ENCODE peak calls at places on chromosomes 1 and 21, in four cellular contexts. One of them, this sample, is unnamed.

GRCh38 chr1:23632479-23633160 is 59.0 kb upstream of the RPL11 start:
- DNase-seq in A549: no peak
- DNase-seq in NB4: no peak
- DNase-seq in K562: no peak
- DNase-seq in this sample: no peak

GRCh38 chr1:21220815-21221214 is 44.1 kb upstream of the EIF4G3 start:
- DNase-seq in A549: no peak
- DNase-seq in NB4: no peak
- DNase-seq in K562: no peak
- DNase-seq in this sample: peak

GRCh38 chr1:67831850-67832513 is 1.3 kb downstream of the GNG12 start:
- DNase-seq in A549: peak
- DNase-seq in NB4: peak
- DNase-seq in K562: peak
- DNase-seq in this sample: peak

GRCh38 chr1:5329068-5329739 is 663.0 kb downstream of the NPHP4 start:
- DNase-seq in A549: no peak
- DNase-seq in NB4: no peak
- DNase-seq in K562: no peak
- DNase-seq in this sample: no peak

GRCh38 chr1:28517649-28517999 is 11.8 kb downstream of the RCC1 start:
- DNase-seq in A549: no peak
- DNase-seq in NB4: no peak
- DNase-seq in K562: peak
- DNase-seq in this sample: no peak

GRCh38 chr1:210654176-210654786 is 325.6 kb downstream of the HHAT start:
- DNase-seq in A549: no peak
- DNase-seq in NB4: no peak
- DNase-seq in K562: no peak
- DNase-seq in this sample: no peak

GRCh38 chr1:52296345-52296744 is 69.7 kb downstream of the CC2D1B start:
- DNase-seq in A549: peak
- DNase-seq in NB4: peak
- DNase-seq in K562: peak
- DNase-seq in this sample: peak

GRCh38 chr21:46038871-46039397 is 57.4 kb downstream of the COL6A1 start:
- DNase-seq in A549: no peak
- DNase-seq in NB4: no peak
- DNase-seq in K562: peak
- DNase-seq in this sample: peak

GRCh38 chr1:151130837-151131586 is 15.4 kb downstream of the SEMA6C start:
- DNase-seq in A549: no peak
- DNase-seq in NB4: no peak
- DNase-seq in K562: no peak
- DNase-seq in this sample: peak

GRCh38 chr1:25009675-25010262 is 79.7 kb upstream of the RUNX3 start:
- DNase-seq in A549: no peak
- DNase-seq in NB4: peak
- DNase-seq in K562: no peak
- DNase-seq in this sample: no peak

GRCh38 chr1:236476019-236476418 is 47.8 kb upstream of the LGALS8 start:
- DNase-seq in A549: no peak
- DNase-seq in NB4: no peak
- DNase-seq in K562: no peak
- DNase-seq in this sample: no peak

GRCh38 chr1:40592107-40592773 is 60.8 kb downstream of the ZNF684 start:
- DNase-seq in A549: no peak
- DNase-seq in NB4: peak
- DNase-seq in K562: peak
- DNase-seq in this sample: peak

GRCh38 chr1:83118472-83118871 is 880.5 kb downstream of the TTLL7 start:
- DNase-seq in A549: no peak
- DNase-seq in NB4: no peak
- DNase-seq in K562: no peak
- DNase-seq in this sample: no peak

GRCh38 chr21:33858672-33859372 is 56.8 kb downstream of the ATP5PO start:
- DNase-seq in A549: no peak
- DNase-seq in NB4: no peak
- DNase-seq in K562: no peak
- DNase-seq in this sample: no peak

GRCh38 chr21:33861125-33861524 is 54.5 kb downstream of the ATP5PO start:
- DNase-seq in A549: no peak
- DNase-seq in NB4: no peak
- DNase-seq in K562: no peak
- DNase-seq in this sample: no peak

GRCh38 chr21:33859373-33860102 is 56.1 kb downstream of the ATP5PO start:
- DNase-seq in A549: no peak
- DNase-seq in NB4: no peak
- DNase-seq in K562: no peak
- DNase-seq in this sample: no peak

GRCh38 chr21:33857846-33858671 is 57.5 kb downstream of the ATP5PO start:
- DNase-seq in A549: no peak
- DNase-seq in NB4: no peak
- DNase-seq in K562: no peak
- DNase-seq in this sample: no peak

GRCh38 chr21:33860332-33860879 is 55.2 kb downstream of the ATP5PO start:
- DNase-seq in A549: no peak
- DNase-seq in NB4: no peak
- DNase-seq in K562: no peak
- DNase-seq in this sample: no peak
- TF ChIP-seq MYC in A549: no peak
- TF ChIP-seq MYC in NB4: no peak
- TF ChIP-seq MYC in K562: no peak
- TF ChIP-seq MYC in this sample: no peak

GRCh38 chr1:184283999-184284398 is 102.8 kb upstream of the C1orf21 start:
- DNase-seq in A549: no peak
- DNase-seq in NB4: no peak
- DNase-seq in K562: no peak
- DNase-seq in this sample: no peak
- TF ChIP-seq MYC in A549: no peak
- TF ChIP-seq MYC in NB4: no peak
- TF ChIP-seq MYC in K562: no peak
- TF ChIP-seq MYC in this sample: no peak

GRCh38 chr1:44652445-44653106 is 21.7 kb downstream of the TMEM53 start:
- DNase-seq in A549: peak
- DNase-seq in NB4: peak
- DNase-seq in K562: peak
- DNase-seq in this sample: peak
- TF ChIP-seq MYC in A549: no peak
- TF ChIP-seq MYC in NB4: peak
- TF ChIP-seq MYC in K562: no peak
- TF ChIP-seq MYC in this sample: no peak

GRCh38 chr1:70764747-70765146 is 282.9 kb downstream of the PTGER3 start:
- DNase-seq in A549: no peak
- DNase-seq in NB4: peak
- DNase-seq in K562: peak
- DNase-seq in this sample: no peak
- TF ChIP-seq MYC in A549: no peak
- TF ChIP-seq MYC in NB4: no peak
- TF ChIP-seq MYC in K562: no peak
- TF ChIP-seq MYC in this sample: no peak

GRCh38 chr1:57470028-57470427 is 46.2 kb upstream of the DAB1 start:
- DNase-seq in A549: no peak
- DNase-seq in NB4: no peak
- DNase-seq in K562: no peak
- DNase-seq in this sample: no peak
- TF ChIP-seq MYC in A549: no peak
- TF ChIP-seq MYC in NB4: no peak
- TF ChIP-seq MYC in K562: no peak
- TF ChIP-seq MYC in this sample: no peak

This sample was measured in endothelial cell of umbilical vein.